ENCODE peak calls at places on chromosomes 3 and 15, in eight cellular contexts. One of them, this sample, is unnamed.

GRCh38 chr15:31871159-31871886 is 159.0 kb upstream of the CHRNA7 start:
- DNase-seq in MCF 10A: no peak
- DNase-seq in EH: no peak
- DNase-seq in endodermal cell: no peak
- DNase-seq in fibroblast of the conjunctiva: no peak
- DNase-seq in colonic mucosa: peak
- DNase-seq in HS-5: no peak
- DNase-seq in stimulated activated CD8-positive, alpha-beta memory T cell treated with anti-CD3 and anti-CD28 coated beads, Interleukin-7, amount 100 ng/mL, for 4 hours: no peak
- DNase-seq in this sample: no peak

GRCh38 chr3:36943601-36944000 is 1.3 kb downstream of the TRANK1 start:
- DNase-seq in MCF 10A: no peak
- DNase-seq in EH: no peak
- DNase-seq in endodermal cell: peak
- DNase-seq in fibroblast of the conjunctiva: no peak
- DNase-seq in colonic mucosa: no peak
- DNase-seq in HS-5: no peak
- DNase-seq in stimulated activated CD8-positive, alpha-beta memory T cell treated with anti-CD3 and anti-CD28 coated beads, Interleukin-7, amount 100 ng/mL, for 4 hours: no peak
- DNase-seq in this sample: no peak

GRCh38 chr15:60315878-60316277 is 81.9 kb downstream of the ANXA2 start:
- DNase-seq in MCF 10A: no peak
- DNase-seq in EH: no peak
- DNase-seq in endodermal cell: no peak
- DNase-seq in fibroblast of the conjunctiva: no peak
- DNase-seq in colonic mucosa: no peak
- DNase-seq in HS-5: no peak
- DNase-seq in stimulated activated CD8-positive, alpha-beta memory T cell treated with anti-CD3 and anti-CD28 coated beads, Interleukin-7, amount 100 ng/mL, for 4 hours: no peak
- DNase-seq in this sample: no peak

GRCh38 chr3:63450634-63451363 is 172.7 kb downstream of the SYNPR start:
- DNase-seq in MCF 10A: no peak
- DNase-seq in EH: no peak
- DNase-seq in endodermal cell: no peak
- DNase-seq in fibroblast of the conjunctiva: no peak
- DNase-seq in colonic mucosa: peak
- DNase-seq in HS-5: no peak
- DNase-seq in stimulated activated CD8-positive, alpha-beta memory T cell treated with anti-CD3 and anti-CD28 coated beads, Interleukin-7, amount 100 ng/mL, for 4 hours: no peak
- DNase-seq in this sample: no peak

GRCh38 chr3:177602601-177603136 is 405.4 kb upstream of the TBL1XR1 start:
- DNase-seq in MCF 10A: peak
- DNase-seq in EH: no peak
- DNase-seq in endodermal cell: no peak
- DNase-seq in fibroblast of the conjunctiva: no peak
- DNase-seq in colonic mucosa: no peak
- DNase-seq in HS-5: no peak
- DNase-seq in stimulated activated CD8-positive, alpha-beta memory T cell treated with anti-CD3 and anti-CD28 coated beads, Interleukin-7, amount 100 ng/mL, for 4 hours: no peak
- DNase-seq in this sample: no peak

GRCh38 chr15:67771201-67771600 is 54.1 kb upstream of the SKOR1 start:
- DNase-seq in MCF 10A: no peak
- DNase-seq in EH: no peak
- DNase-seq in endodermal cell: peak
- DNase-seq in fibroblast of the conjunctiva: no peak
- DNase-seq in colonic mucosa: no peak
- DNase-seq in HS-5: no peak
- DNase-seq in stimulated activated CD8-positive, alpha-beta memory T cell treated with anti-CD3 and anti-CD28 coated beads, Interleukin-7, amount 100 ng/mL, for 4 hours: no peak
- DNase-seq in this sample: no peak

GRCh38 chr3:187799942-187800637 is 54.8 kb upstream of the BCL6 start:
- DNase-seq in MCF 10A: no peak
- DNase-seq in EH: no peak
- DNase-seq in endodermal cell: no peak
- DNase-seq in fibroblast of the conjunctiva: no peak
- DNase-seq in colonic mucosa: no peak
- DNase-seq in HS-5: no peak
- DNase-seq in stimulated activated CD8-positive, alpha-beta memory T cell treated with anti-CD3 and anti-CD28 coated beads, Interleukin-7, amount 100 ng/mL, for 4 hours: no peak
- DNase-seq in this sample: no peak

GRCh38 chr3:98662699-98663098 is 69.3 kb upstream of the CPOX start:
- DNase-seq in MCF 10A: no peak
- DNase-seq in EH: no peak
- DNase-seq in endodermal cell: no peak
- DNase-seq in fibroblast of the conjunctiva: no peak
- DNase-seq in colonic mucosa: no peak
- DNase-seq in HS-5: no peak
- DNase-seq in stimulated activated CD8-positive, alpha-beta memory T cell treated with anti-CD3 and anti-CD28 coated beads, Interleukin-7, amount 100 ng/mL, for 4 hours: no peak
- DNase-seq in this sample: no peak

GRCh38 chr3:53051929-53052328 is 6.1 kb upstream of the SFMBT1 start:
- DNase-seq in MCF 10A: no peak
- DNase-seq in EH: no peak
- DNase-seq in endodermal cell: peak
- DNase-seq in fibroblast of the conjunctiva: no peak
- DNase-seq in colonic mucosa: no peak
- DNase-seq in HS-5: no peak
- DNase-seq in stimulated activated CD8-positive, alpha-beta memory T cell treated with anti-CD3 and anti-CD28 coated beads, Interleukin-7, amount 100 ng/mL, for 4 hours: no peak
- DNase-seq in this sample: no peak

GRCh38 chr3:44865272-44866005 is 3.7 kb downstream of the TMEM42 start:
- DNase-seq in MCF 10A: no peak
- DNase-seq in EH: peak
- DNase-seq in endodermal cell: no peak
- DNase-seq in fibroblast of the conjunctiva: no peak
- DNase-seq in colonic mucosa: no peak
- DNase-seq in HS-5: no peak
- DNase-seq in stimulated activated CD8-positive, alpha-beta memory T cell treated with anti-CD3 and anti-CD28 coated beads, Interleukin-7, amount 100 ng/mL, for 4 hours: no peak
- DNase-seq in this sample: no peak

GRCh38 chr15:69328739-69329138 is 30.0 kb downstream of the PAQR5 start:
- DNase-seq in MCF 10A: no peak
- DNase-seq in EH: no peak
- DNase-seq in endodermal cell: no peak
- DNase-seq in fibroblast of the conjunctiva: no peak
- DNase-seq in colonic mucosa: peak
- DNase-seq in HS-5: no peak
- DNase-seq in stimulated activated CD8-positive, alpha-beta memory T cell treated with anti-CD3 and anti-CD28 coated beads, Interleukin-7, amount 100 ng/mL, for 4 hours: no peak
- DNase-seq in this sample: no peak

GRCh38 chr15:64105113-64105704 is 9.4 kb downstream of the SNX1 start:
- DNase-seq in MCF 10A: peak
- DNase-seq in EH: peak
- DNase-seq in endodermal cell: no peak
- DNase-seq in fibroblast of the conjunctiva: peak
- DNase-seq in colonic mucosa: peak
- DNase-seq in HS-5: no peak
- DNase-seq in stimulated activated CD8-positive, alpha-beta memory T cell treated with anti-CD3 and anti-CD28 coated beads, Interleukin-7, amount 100 ng/mL, for 4 hours: no peak
- DNase-seq in this sample: no peak

GRCh38 chr15:62841269-62841628 is 201.3 kb upstream of the TPM1 start:
- DNase-seq in MCF 10A: no peak
- DNase-seq in EH: peak
- DNase-seq in endodermal cell: peak
- DNase-seq in fibroblast of the conjunctiva: no peak
- DNase-seq in colonic mucosa: no peak
- DNase-seq in HS-5: no peak
- DNase-seq in stimulated activated CD8-positive, alpha-beta memory T cell treated with anti-CD3 and anti-CD28 coated beads, Interleukin-7, amount 100 ng/mL, for 4 hours: no peak
- DNase-seq in this sample: peak

GRCh38 chr15:100650685-100651084 is 48.3 kb downstream of the ASB7 start:
- DNase-seq in MCF 10A: peak
- DNase-seq in EH: no peak
- DNase-seq in endodermal cell: no peak
- DNase-seq in fibroblast of the conjunctiva: no peak
- DNase-seq in colonic mucosa: no peak
- DNase-seq in HS-5: no peak
- DNase-seq in stimulated activated CD8-positive, alpha-beta memory T cell treated with anti-CD3 and anti-CD28 coated beads, Interleukin-7, amount 100 ng/mL, for 4 hours: no peak
- DNase-seq in this sample: no peak

GRCh38 chr3:14581334-14582072 is 41.4 kb upstream of the GRIP2 start:
- DNase-seq in MCF 10A: no peak
- DNase-seq in EH: no peak
- DNase-seq in endodermal cell: no peak
- DNase-seq in fibroblast of the conjunctiva: no peak
- DNase-seq in colonic mucosa: no peak
- DNase-seq in HS-5: no peak
- DNase-seq in stimulated activated CD8-positive, alpha-beta memory T cell treated with anti-CD3 and anti-CD28 coated beads, Interleukin-7, amount 100 ng/mL, for 4 hours: no peak
- DNase-seq in this sample: peak

GRCh38 chr3:99023590-99024192 is 122.2 kb upstream of the DCBLD2 start:
- DNase-seq in MCF 10A: peak
- DNase-seq in EH: peak
- DNase-seq in endodermal cell: no peak
- DNase-seq in fibroblast of the conjunctiva: peak
- DNase-seq in colonic mucosa: no peak
- DNase-seq in HS-5: peak
- DNase-seq in stimulated activated CD8-positive, alpha-beta memory T cell treated with anti-CD3 and anti-CD28 coated beads, Interleukin-7, amount 100 ng/mL, for 4 hours: no peak
- DNase-seq in this sample: peak

GRCh38 chr3:32816439-32817194 is 1.2 kb upstream of the TRIM71 start:
- DNase-seq in MCF 10A: no peak
- DNase-seq in EH: peak
- DNase-seq in endodermal cell: peak
- DNase-seq in fibroblast of the conjunctiva: no peak
- DNase-seq in colonic mucosa: no peak
- DNase-seq in HS-5: peak
- DNase-seq in stimulated activated CD8-positive, alpha-beta memory T cell treated with anti-CD3 and anti-CD28 coated beads, Interleukin-7, amount 100 ng/mL, for 4 hours: no peak
- DNase-seq in this sample: peak

GRCh38 chr3:46061887-46062286 is 34.6 kb upstream of the XCR1 start:
- DNase-seq in MCF 10A: no peak
- DNase-seq in EH: no peak
- DNase-seq in endodermal cell: no peak
- DNase-seq in fibroblast of the conjunctiva: no peak
- DNase-seq in colonic mucosa: no peak
- DNase-seq in HS-5: no peak
- DNase-seq in stimulated activated CD8-positive, alpha-beta memory T cell treated with anti-CD3 and anti-CD28 coated beads, Interleukin-7, amount 100 ng/mL, for 4 hours: no peak
- DNase-seq in this sample: no peak

GRCh38 chr3:143973352-143974021 is 1.9 kb downstream of the DIPK2A start:
- DNase-seq in MCF 10A: peak
- DNase-seq in EH: peak
- DNase-seq in endodermal cell: no peak
- DNase-seq in fibroblast of the conjunctiva: no peak
- DNase-seq in colonic mucosa: peak
- DNase-seq in HS-5: no peak
- DNase-seq in stimulated activated CD8-positive, alpha-beta memory T cell treated with anti-CD3 and anti-CD28 coated beads, Interleukin-7, amount 100 ng/mL, for 4 hours: no peak
- DNase-seq in this sample: peak

GRCh38 chr3:123521179-123521969 is 63.5 kb downstream of the HACD2 start:
- DNase-seq in MCF 10A: peak
- DNase-seq in EH: peak
- DNase-seq in endodermal cell: no peak
- DNase-seq in fibroblast of the conjunctiva: no peak
- DNase-seq in colonic mucosa: no peak
- DNase-seq in HS-5: no peak
- DNase-seq in stimulated activated CD8-positive, alpha-beta memory T cell treated with anti-CD3 and anti-CD28 coated beads, Interleukin-7, amount 100 ng/mL, for 4 hours: no peak
- DNase-seq in this sample: peak

GRCh38 chr3:100245932-100246331 is 14.9 kb upstream of the TBC1D23 start:
- DNase-seq in MCF 10A: no peak
- DNase-seq in EH: peak
- DNase-seq in endodermal cell: no peak
- DNase-seq in fibroblast of the conjunctiva: no peak
- DNase-seq in colonic mucosa: no peak
- DNase-seq in HS-5: no peak
- DNase-seq in stimulated activated CD8-positive, alpha-beta memory T cell treated with anti-CD3 and anti-CD28 coated beads, Interleukin-7, amount 100 ng/mL, for 4 hours: no peak
- DNase-seq in this sample: peak

GRCh38 chr3:49638445-49638844 is 35.7 kb upstream of the APEH start:
- DNase-seq in MCF 10A: peak
- DNase-seq in EH: peak
- DNase-seq in endodermal cell: no peak
- DNase-seq in fibroblast of the conjunctiva: no peak
- DNase-seq in colonic mucosa: no peak
- DNase-seq in HS-5: peak
- DNase-seq in stimulated activated CD8-positive, alpha-beta memory T cell treated with anti-CD3 and anti-CD28 coated beads, Interleukin-7, amount 100 ng/mL, for 4 hours: no peak
- DNase-seq in this sample: peak

GRCh38 chr3:149247929-149248691 is 26.5 kb upstream of the CP start:
- DNase-seq in MCF 10A: peak
- DNase-seq in EH: peak
- DNase-seq in endodermal cell: no peak
- DNase-seq in fibroblast of the conjunctiva: no peak
- DNase-seq in colonic mucosa: no peak
- DNase-seq in HS-5: no peak
- DNase-seq in stimulated activated CD8-positive, alpha-beta memory T cell treated with anti-CD3 and anti-CD28 coated beads, Interleukin-7, amount 100 ng/mL, for 4 hours: no peak
- DNase-seq in this sample: no peak

GRCh38 chr15:69666441-69666882 is 213.8 kb downstream of the RPLP1 start:
- DNase-seq in MCF 10A: no peak
- DNase-seq in EH: peak
- DNase-seq in endodermal cell: no peak
- DNase-seq in fibroblast of the conjunctiva: no peak
- DNase-seq in colonic mucosa: no peak
- DNase-seq in HS-5: no peak
- DNase-seq in stimulated activated CD8-positive, alpha-beta memory T cell treated with anti-CD3 and anti-CD28 coated beads, Interleukin-7, amount 100 ng/mL, for 4 hours: peak
- DNase-seq in this sample: no peak

GRCh38 chr3:5194801-5195509 is 7.4 kb downstream of the EDEM1 start:
- DNase-seq in MCF 10A: peak
- DNase-seq in EH: peak
- DNase-seq in endodermal cell: no peak
- DNase-seq in fibroblast of the conjunctiva: peak
- DNase-seq in colonic mucosa: no peak
- DNase-seq in HS-5: peak
- DNase-seq in stimulated activated CD8-positive, alpha-beta memory T cell treated with anti-CD3 and anti-CD28 coated beads, Interleukin-7, amount 100 ng/mL, for 4 hours: peak
- DNase-seq in this sample: peak

GRCh38 chr15:92617197-92618037 is 38.2 kb downstream of the FAM174B start:
- DNase-seq in MCF 10A: no peak
- DNase-seq in EH: peak
- DNase-seq in endodermal cell: peak
- DNase-seq in fibroblast of the conjunctiva: peak
- DNase-seq in colonic mucosa: peak
- DNase-seq in HS-5: peak
- DNase-seq in stimulated activated CD8-positive, alpha-beta memory T cell treated with anti-CD3 and anti-CD28 coated beads, Interleukin-7, amount 100 ng/mL, for 4 hours: no peak
- DNase-seq in this sample: peak

GRCh38 chr3:189361103-189361835 is 189.5 kb downstream of the TPRG1 start:
- DNase-seq in MCF 10A: no peak
- DNase-seq in EH: peak
- DNase-seq in endodermal cell: no peak
- DNase-seq in fibroblast of the conjunctiva: no peak
- DNase-seq in colonic mucosa: no peak
- DNase-seq in HS-5: no peak
- DNase-seq in stimulated activated CD8-positive, alpha-beta memory T cell treated with anti-CD3 and anti-CD28 coated beads, Interleukin-7, amount 100 ng/mL, for 4 hours: no peak
- DNase-seq in this sample: no peak

GRCh38 chr15:98729446-98730042 is 81.2 kb downstream of the IGF1R start:
- DNase-seq in MCF 10A: no peak
- DNase-seq in EH: peak
- DNase-seq in endodermal cell: no peak
- DNase-seq in fibroblast of the conjunctiva: no peak
- DNase-seq in colonic mucosa: no peak
- DNase-seq in HS-5: no peak
- DNase-seq in stimulated activated CD8-positive, alpha-beta memory T cell treated with anti-CD3 and anti-CD28 coated beads, Interleukin-7, amount 100 ng/mL, for 4 hours: no peak
- DNase-seq in this sample: no peak